ENCODE peak calls at places on chromosomes 7 and 10, in five cellular contexts. C is HepG2, Y is HCT116, N is GM12878, E is K562. W is an unnamed sample.

GRCh38 chr10:132139526-132139925 is 47.2 kb upstream of the DPYSL4 start:
- DNase-seq in C (no peak), Y (no peak), N (no peak), E (no peak), W (no peak)

GRCh38 chr10:132755166-132755711 is 30.7 kb downstream of the NKX6-2 start:
- DNase-seq in C (no peak), Y (no peak), N (no peak), E (no peak), W (no peak)

GRCh38 chr7:32108651-32109050 is 38.4 kb upstream of the PDE1C start:
- DNase-seq in C (no peak), Y (no peak), N (no peak), E (no peak), W (no peak)

GRCh38 chr7:129493555-129493954 is 8.8 kb upstream of the SMKR1 start:
- DNase-seq in C (no peak), Y (no peak), N (no peak), E (no peak), W (no peak)

GRCh38 chr10:31618541-31619291 is 299.7 kb downstream of the ZEB1 start:
- DNase-seq in C (no peak), Y (no peak), N (no peak), E (no peak), W (no peak)

GRCh38 chr7:100489824-100490223 is 6.1 kb downstream of the NYAP1 start:
- DNase-seq in C (peak; percentile 89), Y (no peak), N (no peak), E (peak; percentile 96), W (peak; percentile 99)

GRCh38 chr7:98079891-98080653 is 26.6 kb upstream of the LMTK2 start:
- DNase-seq in C (no peak), Y (no peak), N (no peak), E (no peak), W (peak; percentile 11)

GRCh38 chr7:77887567-77887966 is 89.0 kb downstream of the PHTF2 start:
- DNase-seq in C (no peak), Y (no peak), N (no peak), E (no peak), W (no peak)

GRCh38 chr7:157692156-157693011 is 355.6 kb downstream of the DNAJB6 start:
- DNase-seq in C (no peak), Y (no peak), N (no peak), E (no peak), W (no peak)

GRCh38 chr7:122674502-122674901 is 24.4 kb downstream of the RNF133 start:
- DNase-seq in C (no peak), Y (no peak), N (no peak), E (no peak), W (no peak)

GRCh38 chr10:65550761-65551160 is 1375.1 kb upstream of the LRRTM3 start:
- DNase-seq in C (no peak), Y (no peak), N (no peak), E (no peak), W (no peak)

GRCh38 chr7:38310601-38311057 is 37.2 kb upstream of the TARP start:
- DNase-seq in C (no peak), Y (no peak), N (no peak), E (peak; percentile 30), W (no peak)

GRCh38 chr7:17493451-17493850 is 195.0 kb downstream of the AHR start:
- DNase-seq in C (no peak), Y (no peak), N (no peak), E (no peak), W (no peak)

DNA sequence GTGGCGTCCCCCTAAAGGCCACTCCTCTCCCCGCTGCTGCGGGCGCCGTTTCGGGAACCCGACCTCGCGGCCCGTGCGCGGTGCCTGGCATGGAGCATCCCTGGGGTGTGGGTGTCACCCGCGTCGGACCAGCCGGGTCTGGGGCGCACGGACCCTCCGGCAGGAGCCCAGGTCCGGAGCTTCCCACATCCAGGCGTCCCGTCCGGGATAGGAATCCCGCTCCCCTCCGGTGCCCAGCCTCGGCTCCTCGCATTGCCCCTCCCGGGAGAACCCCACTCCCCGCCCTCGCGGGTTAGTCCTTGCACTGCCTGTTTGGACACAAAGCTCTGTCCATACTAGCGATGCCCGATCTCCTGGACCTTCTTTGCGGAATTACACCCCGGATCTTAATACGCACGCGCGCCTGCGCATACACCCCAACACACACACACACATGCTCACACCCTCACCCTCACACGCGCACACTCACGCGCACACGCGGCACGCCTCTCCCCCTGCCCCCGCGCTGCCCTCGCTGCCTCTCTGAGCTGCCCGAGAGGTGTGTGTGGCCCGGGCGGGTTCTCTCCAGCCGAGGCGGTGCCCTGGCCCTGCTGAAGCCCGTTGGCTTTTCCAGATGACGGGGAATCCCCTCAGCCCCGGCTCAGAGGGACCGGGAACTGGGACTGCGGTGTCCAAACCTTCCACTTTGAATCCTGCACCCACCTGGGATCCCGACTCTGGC is 925 bp downstream of the MTURN start:
- DNase-seq in C (peak; percentile 30), Y (no peak), N (no peak), E (no peak), W (no peak)
- TF ChIP-seq ZNF274 in C (peak; percentile 60), Y (no peak), N (no peak), E (no peak), W (no peak)

DNA sequence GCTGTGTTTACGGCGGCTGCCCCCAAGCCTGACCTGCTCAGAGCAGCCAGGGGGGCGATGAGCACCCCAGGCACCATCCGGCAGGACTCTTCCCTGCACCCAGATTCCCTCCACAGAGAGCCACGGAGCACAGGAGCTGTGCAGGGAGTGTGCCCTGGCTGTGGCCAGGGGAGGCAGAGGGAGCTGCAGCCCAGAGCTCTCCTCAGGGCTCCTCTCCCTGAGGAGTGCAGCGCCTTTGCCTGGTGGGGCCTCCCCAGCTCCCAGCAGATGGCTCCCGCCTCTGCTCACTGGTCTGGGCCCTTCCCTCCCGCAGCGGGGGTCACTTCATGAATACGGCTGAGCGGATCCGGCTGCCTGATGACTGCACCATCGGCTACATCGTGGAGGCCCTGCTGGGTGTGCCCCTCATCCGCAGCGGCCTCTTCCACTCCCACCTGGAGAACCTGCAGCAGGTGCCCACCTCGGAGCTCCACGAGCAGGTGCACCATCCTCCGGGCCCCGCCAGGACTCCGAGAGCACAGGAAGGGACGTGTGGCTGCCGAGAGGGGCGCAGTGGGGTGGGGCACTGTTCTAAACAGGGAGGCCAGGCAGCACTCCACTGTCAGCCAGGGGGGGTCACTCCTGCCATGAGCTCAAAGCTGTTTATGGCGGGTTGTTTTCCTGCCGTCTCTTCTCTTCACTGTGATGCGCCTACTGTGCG is 6.5 kb downstream of the LFNG start:
- DNase-seq in C (no peak), Y (no peak), N (no peak), E (peak; percentile 56), W (no peak)
- H3K4me1 ChIP-seq in C (peaks cover 75% of the 10 kb centered on the region), Y (peaks cover 86% of the 10 kb centered on the region), N (peaks cover 45% of the 10 kb centered on the region), E (peaks cover 94% of the 10 kb centered on the region), W (peaks cover 73% of the 10 kb centered on the region)

GRCh38 chr10:72421895-72422540 is 67.3 kb upstream of the DNAJB12 start:
- DNase-seq in C (no peak), Y (no peak), N (no peak), E (no peak), W (peak; percentile 63)

GRCh38 chr10:72416661-72417060 is 61.9 kb upstream of the DNAJB12 start:
- DNase-seq in C (no peak), Y (no peak), N (no peak), E (no peak), W (no peak)

GRCh38 chr10:72418679-72419078 is 64.0 kb upstream of the DNAJB12 start:
- DNase-seq in C (no peak), Y (no peak), N (no peak), E (no peak), W (no peak)

GRCh38 chr10:72417971-72418370 is 63.3 kb upstream of the DNAJB12 start:
- DNase-seq in C (no peak), Y (no peak), N (no peak), E (no peak), W (no peak)

GRCh38 chr10:72419241-72419640 is 64.5 kb upstream of the DNAJB12 start:
- DNase-seq in C (no peak), Y (no peak), N (no peak), E (no peak), W (no peak)
- TF ChIP-seq ZNF274 in C (no peak), Y (no peak), N (no peak), E (no peak), W (no peak)

GRCh38 chr10:116715839-116716377 is 26.5 kb downstream of the HSPA12A start:
- DNase-seq in C (no peak), Y (no peak), N (no peak), E (no peak), W (no peak)

GRCh38 chr10:116718058-116718457 is 24.3 kb downstream of the HSPA12A start:
- DNase-seq in C (no peak), Y (no peak), N (no peak), E (no peak), W (no peak)

GRCh38 chr10:116715396-116715795 is 27.0 kb downstream of the HSPA12A start:
- DNase-seq in C (no peak), Y (no peak), N (no peak), E (no peak), W (no peak)

GRCh38 chr10:116713846-116714245 is 28.5 kb downstream of the HSPA12A start:
- DNase-seq in C (no peak), Y (no peak), N (no peak), E (no peak), W (no peak)

GRCh38 chr10:116716381-116716780 is 26.0 kb downstream of the HSPA12A start:
- DNase-seq in C (no peak), Y (no peak), N (no peak), E (no peak), W (no peak)
- H3K4me1 ChIP-seq in C (peaks cover 25% of the 10 kb centered on the region), Y (no peaks in the 10 kb centered on the region), N (no peaks in the 10 kb centered on the region), E (no peaks in the 10 kb centered on the region), W (peaks cover 4% of the 10 kb centered on the region)

DNA sequence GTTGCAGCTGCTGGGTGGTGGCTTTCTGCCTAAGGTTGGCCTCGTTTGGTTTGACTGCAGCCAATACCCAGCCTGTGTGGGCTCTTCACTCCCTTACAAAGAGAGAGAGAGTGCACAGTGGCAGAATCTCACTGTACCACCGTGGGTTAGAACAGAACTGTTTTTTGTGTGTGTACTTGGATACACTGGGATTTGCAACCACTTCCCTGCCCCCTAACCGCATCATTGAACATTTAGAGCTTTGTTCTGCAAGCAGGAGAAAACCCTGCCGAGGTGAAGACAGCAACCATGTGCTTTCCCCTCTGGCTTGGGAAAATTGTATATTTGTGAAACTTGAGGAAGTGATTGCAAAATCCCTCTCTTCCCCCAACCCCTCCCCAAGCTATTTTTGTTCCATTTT is 201.1 kb downstream of the TCF7L2 start:
- DNase-seq in C (no peak), Y (no peak), N (no peak), E (no peak), W (no peak)
- TF ChIP-seq ZNF274 in C (no peak), Y (no peak), N (no peak), E (no peak), W (no peak)

GRCh38 chr7:148723846-148724245 is 25.1 kb downstream of the CUL1 start:
- DNase-seq in C (peak; percentile 16), Y (no peak), N (no peak), E (no peak), W (no peak)

GRCh38 chr7:148721390-148721789 is 22.7 kb downstream of the CUL1 start:
- DNase-seq in C (no peak), Y (no peak), N (no peak), E (peak; percentile 31), W (no peak)

GRCh38 chr7:148722340-148723165 is 23.9 kb downstream of the CUL1 start:
- DNase-seq in C (peak; percentile 72), Y (no peak), N (no peak), E (no peak), W (no peak)

GRCh38 chr7:148720472-148720871 is 21.8 kb downstream of the CUL1 start:
- DNase-seq in C (no peak), Y (no peak), N (no peak), E (no peak), W (no peak)

GRCh38 chr7:148723166-148723559 is 24.5 kb downstream of the CUL1 start:
- DNase-seq in C (no peak), Y (no peak), N (no peak), E (no peak), W (no peak)
- H3K4me1 ChIP-seq in C (peaks cover 58% of the 10 kb centered on the region), Y (peaks cover 2% of the 10 kb centered on the region), N (peaks cover 9% of the 10 kb centered on the region), E (peaks cover 19% of the 10 kb centered on the region), W (no peaks in the 10 kb centered on the region)

W was measured in NT2/D1.